ENCODE peak calls at places on chromosome 9, in nine cellular contexts. T, N, G, U, P, E, W, F and Q are unnamed samples.

GRCh38 chr9:18137815-18138214 is 336.1 kb upstream of the ADAMTSL1 start:
- DNase-seq in T (no peak), N (no peak), G (no peak), U (no peak), P (peak; percentile 2), E (no peak), W (no peak), F (no peak), Q (no peak)

GRCh38 chr9:107332883-107333282 is 49.8 kb downstream of the RAD23B start:
- DNase-seq in T (no peak), N (no peak), G (no peak), U (no peak), P (no peak), E (no peak), W (no peak), F (no peak), Q (no peak)

GRCh38 chr9:6566409-6567139 is 79.0 kb downstream of the GLDC start:
- DNase-seq in T (peak; percentile 92), N (peak; percentile 92), G (peak; percentile 57), U (no peak), P (peak; percentile 90), E (no peak), W (peak; percentile 99), F (peak; percentile 92), Q (peak; percentile 45)

GRCh38 chr9:2209400-2209799 is 194.3 kb downstream of the SMARCA2 start:
- DNase-seq in T (no peak), N (no peak), G (no peak), U (no peak), P (no peak), E (no peak), W (no peak), F (no peak), Q (no peak)

GRCh38 chr9:96599298-96599697 is 20.3 kb downstream of the CDC14B start:
- DNase-seq in T (no peak), N (peak; percentile 41), G (no peak), U (no peak), P (no peak), E (no peak), W (peak; percentile 74), F (peak; percentile 71), Q (no peak)

GRCh38 chr9:132651259-132651658 is 18.5 kb downstream of the DDX31 start:
- DNase-seq in T (peak; percentile 24), N (peak; percentile 45), G (no peak), U (peak; percentile 10), P (peak; percentile 31), E (no peak), W (peak; percentile 98), F (peak; percentile 77), Q (no peak)

GRCh38 chr9:107273634-107274033 is 9.4 kb upstream of the RAD23B start:
- DNase-seq in T (no peak), N (no peak), G (no peak), U (no peak), P (no peak), E (no peak), W (no peak), F (no peak), Q (no peak)

GRCh38 chr9:16344343-16344742 is 526.1 kb downstream of the BNC2 start:
- DNase-seq in T (peak; percentile 35), N (peak; percentile 88), G (no peak), U (no peak), P (peak; percentile 84), E (no peak), W (peak; percentile 98), F (peak; percentile 75), Q (no peak)